ENCODE peak calls at places on chromosomes 12 and 14, in nine cellular contexts. U is tibial artery; T is right atrium auricular region; S is fibroblast of lung; W is CD4-positive, CD25-positive, alpha-beta regulatory T cell; V is brain microvascular endothelial cell; R is heart left ventricle; O is WERI-Rb-1; D is CD8-positive, alpha-beta T cell. Z is an unnamed sample.

GRCh38 chr12:111180830-111181726 is 187.8 kb downstream of the PHETA1 start:
- DNase-seq in D (no peak), V (no peak), R (peak), T (peak), S (no peak), O (no peak), W (no peak), U (peak), Z (no peak)

GRCh38 chr12:77324763-77325468 is 259.5 kb upstream of the E2F7 start:
- DNase-seq in R (peak), V (peak), U (peak), W (no peak), S (peak), D (no peak), T (peak), O (peak), Z (peak)

GRCh38 chr12:113190761-113191160 is 5.2 kb downstream of the RITA1 start:
- DNase-seq in D (no peak), W (no peak), O (peak), R (no peak), V (peak), T (no peak), S (peak), U (no peak), Z (peak)

GRCh38 chr14:64737391-64738305 is 33.4 kb downstream of the PLEKHG3 start:
- DNase-seq in U (no peak), T (no peak), S (no peak), R (no peak), O (no peak), D (no peak), V (no peak), W (no peak), Z (no peak)

GRCh38 chr14:50023671-50024490 is 92.5 kb downstream of the VCPKMT start:
- DNase-seq in W (no peak), O (no peak), V (peak), U (peak), S (peak), D (no peak), T (no peak), R (no peak), Z (no peak)

GRCh38 chr12:48943221-48943620 is 14.1 kb downstream of the ARF3 start:
- DNase-seq in T (no peak), S (no peak), D (no peak), V (no peak), W (no peak), R (no peak), U (no peak), O (no peak), Z (no peak)

GRCh38 chr14:61654026-61654425 is 41.3 kb upstream of the HIF1A start:
- DNase-seq in S (no peak), W (no peak), O (no peak), T (no peak), U (no peak), D (no peak), V (no peak), R (no peak), Z (no peak)

GRCh38 chr12:88113871-88114270 is 28.0 kb downstream of the CEP290 start:
- DNase-seq in W (no peak), R (no peak), U (no peak), O (no peak), D (no peak), S (peak), T (no peak), V (peak), Z (no peak)

GRCh38 chr14:93262446-93262845 is 55.4 kb downstream of the UBR7 start:
- DNase-seq in U (no peak), S (no peak), W (no peak), V (no peak), T (no peak), D (no peak), O (no peak), R (no peak), Z (no peak)

GRCh38 chr14:21874946-21875345 is 201.3 kb upstream of the OR4E1 start:
- DNase-seq in T (no peak), D (no peak), W (no peak), O (no peak), V (no peak), U (no peak), R (no peak), S (no peak), Z (no peak)

GRCh38 chr12:108305520-108305919 is 33.6 kb downstream of the CMKLR1 start:
- DNase-seq in T (peak), O (no peak), D (no peak), W (no peak), V (peak), R (peak), U (peak), S (peak), Z (peak)

GRCh38 chr12:6372403-6373003 is 2.9 kb downstream of the SCNN1A start:
- DNase-seq in T (no peak), O (peak), W (no peak), D (no peak), S (peak), V (peak), R (no peak), U (peak), Z (no peak)

GRCh38 chr12:27296674-27297073 is 36.0 kb upstream of the BMAL2 start:
- DNase-seq in W (no peak), U (no peak), S (no peak), D (no peak), T (no peak), R (no peak), O (no peak), V (no peak), Z (no peak)

GRCh38 chr12:57735198-57735855 is 3.2 kb downstream of the AGAP2 start:
- DNase-seq in S (no peak), O (no peak), V (no peak), U (no peak), D (no peak), R (no peak), W (no peak), T (no peak), Z (no peak)

GRCh38 chr12:84814664-84815245 is 97.8 kb downstream of the SLC6A15 start:
- DNase-seq in D (no peak), W (no peak), S (peak), V (peak), U (no peak), R (no peak), T (no peak), O (no peak), Z (no peak)

GRCh38 chr14:32134448-32135070 is 57.5 kb downstream of the ARHGAP5 start:
- DNase-seq in D (no peak), R (no peak), U (no peak), O (no peak), T (no peak), W (no peak), V (peak), S (peak), Z (no peak)

GRCh38 chr12:108854055-108854452 is 3.3 kb downstream of the SSH1 start:
- DNase-seq in O (no peak), W (no peak), T (peak), V (peak), R (no peak), D (no peak), U (peak), S (peak), Z (no peak)

GRCh38 chr12:78641837-78642423 is 222.6 kb upstream of the SYT1 start:
- DNase-seq in S (peak), O (no peak), U (no peak), W (no peak), T (no peak), V (no peak), R (no peak), D (no peak), Z (no peak)

GRCh38 chr12:115983226-115983798 is 294.2 kb downstream of the MED13L start:
- DNase-seq in R (no peak), W (no peak), D (no peak), T (no peak), U (no peak), O (peak), V (no peak), S (no peak), Z (no peak)

GRCh38 chr12:20000229-20000869 is 368.0 kb upstream of the PDE3A start:
- DNase-seq in T (no peak), O (no peak), U (no peak), D (no peak), V (no peak), W (no peak), S (no peak), R (no peak), Z (no peak)

GRCh38 chr12:132617822-132618682 is 524 bp upstream of the P2RX2 start:
- DNase-seq in U (no peak), O (no peak), D (no peak), T (no peak), W (no peak), V (no peak), R (no peak), S (no peak), Z (no peak)

GRCh38 chr14:105095236-105095805 is 30.1 kb upstream of the GPR132 start:
- DNase-seq in O (no peak), T (no peak), U (no peak), S (no peak), D (no peak), R (no peak), W (no peak), V (no peak), Z (no peak)

GRCh38 chr12:15726029-15726756 is 63.0 kb downstream of the EPS8 start:
- DNase-seq in O (peak), T (no peak), S (no peak), R (no peak), D (no peak), V (no peak), U (no peak), W (no peak), Z (no peak)

GRCh38 chr12:121490401-121491257 is 90.2 kb downstream of the KDM2B start:
- DNase-seq in R (no peak), D (no peak), V (no peak), T (no peak), S (no peak), O (no peak), W (no peak), U (no peak), Z (no peak)

GRCh38 chr12:130497331-130497730 is 159.6 kb downstream of the PIWIL1 start:
- DNase-seq in T (no peak), W (no peak), U (no peak), R (no peak), V (no peak), D (no peak), O (no peak), S (no peak), Z (no peak)

GRCh38 chr12:32240210-32240609 is 133.6 kb downstream of the BICD1 start:
- DNase-seq in R (no peak), D (no peak), T (no peak), S (peak), W (no peak), V (no peak), O (peak), U (no peak), Z (no peak)

GRCh38 chr12:32235251-32235650 is 128.6 kb downstream of the BICD1 start:
- DNase-seq in O (no peak), U (no peak), D (no peak), R (no peak), W (no peak), V (no peak), S (no peak), T (no peak), Z (no peak)

DNA sequence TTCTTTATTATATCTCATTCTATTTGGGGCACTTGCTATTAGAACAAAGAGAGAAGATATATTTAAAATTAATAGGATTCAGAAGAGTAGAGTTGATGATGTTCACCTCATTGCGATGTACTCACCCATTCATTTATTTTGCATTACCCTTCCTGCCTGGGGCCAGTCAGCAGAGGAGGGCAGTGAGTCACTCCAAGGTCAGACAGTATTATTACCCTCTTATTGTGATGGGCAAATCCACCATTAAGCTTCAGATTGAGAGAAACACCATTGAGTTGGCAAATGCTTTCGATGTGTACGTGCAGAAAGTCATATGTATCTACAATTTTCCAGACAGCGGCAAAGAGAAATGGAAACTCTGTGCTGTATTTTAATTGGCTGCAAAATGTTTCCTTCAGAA is 134.2 kb downstream of the BICD1 start:
- DNase-seq in W (no peak), T (no peak), R (no peak), O (no peak), U (no peak), D (no peak), S (peak), V (peak), Z (no peak)
- H3K27ac ChIP-seq in W (no peak), T (no peak), R (no peak), O (no peak), U (no peak), D (no peak), S (no peak), V (no peak), Z (no peak)

DNA sequence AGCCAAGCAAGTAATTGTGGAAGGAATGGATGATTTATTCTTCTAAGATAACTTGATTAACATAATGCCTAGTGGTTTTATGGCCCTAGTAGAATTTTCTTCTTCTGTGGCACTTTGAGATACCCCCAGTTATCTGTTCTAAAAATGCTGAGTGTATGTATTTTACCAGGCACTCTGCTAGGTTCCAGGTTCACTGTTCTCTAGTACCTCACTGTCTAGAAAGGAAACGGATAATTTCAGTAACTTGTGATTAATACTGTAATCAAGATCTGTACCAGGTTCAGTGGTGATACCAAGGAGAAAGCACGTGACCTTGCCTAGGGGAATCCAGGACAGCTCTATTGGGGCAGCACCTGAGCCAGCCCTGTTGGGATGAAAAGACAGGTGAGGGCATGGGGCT is 8.0 kb downstream of the ANO6 start:
- DNase-seq in D (no peak), U (no peak), V (no peak), T (no peak), W (no peak), S (no peak), R (no peak), O (no peak), Z (no peak)
- H3K27ac ChIP-seq in D (no peak), U (peak), V (no peak), T (no peak), W (no peak), S (no peak), R (no peak), O (no peak), Z (no peak)

GRCh38 chr12:124098887-124099286 is 125.9 kb downstream of the ZNF664 start:
- DNase-seq in W (no peak), D (no peak), T (no peak), V (no peak), U (no peak), O (no peak), R (no peak), S (no peak), Z (peak)

GRCh38 chr12:124098101-124098757 is 125.2 kb downstream of the ZNF664 start:
- DNase-seq in W (no peak), U (no peak), R (no peak), D (no peak), O (peak), V (no peak), S (no peak), T (no peak), Z (no peak)

GRCh38 chr12:124097681-124098080 is 124.7 kb downstream of the ZNF664 start:
- DNase-seq in W (no peak), O (no peak), D (no peak), S (peak), V (no peak), T (no peak), R (no peak), U (no peak), Z (peak)

GRCh38 chr12:124100572-124101178 is 127.7 kb downstream of the ZNF664 start:
- DNase-seq in O (no peak), R (no peak), V (no peak), S (no peak), T (no peak), W (no peak), U (no peak), D (no peak), Z (no peak)

GRCh38 chr12:124099661-124100060 is 126.6 kb downstream of the ZNF664 start:
- DNase-seq in D (no peak), S (no peak), V (no peak), U (no peak), O (no peak), W (no peak), R (no peak), T (no peak), Z (no peak)
- H3K27ac ChIP-seq in D (no peak), S (no peak), V (no peak), U (no peak), O (no peak), W (no peak), R (no peak), T (no peak), Z (peak)

GRCh38 chr14:59277659-59278058 is 89.2 kb downstream of the DAAM1 start:
- DNase-seq in U (no peak), V (no peak), T (no peak), D (no peak), S (no peak), R (no peak), W (no peak), O (no peak), Z (no peak)

GRCh38 chr14:59275668-59276067 is 87.2 kb downstream of the DAAM1 start:
- DNase-seq in W (no peak), T (no peak), U (no peak), R (no peak), O (no peak), S (peak), D (no peak), V (peak), Z (no peak)

GRCh38 chr14:59276235-59276634 is 87.8 kb downstream of the DAAM1 start:
- DNase-seq in U (no peak), D (no peak), T (no peak), V (no peak), W (no peak), O (no peak), S (no peak), R (no peak), Z (no peak)

GRCh38 chr14:59280961-59281360 is 92.5 kb downstream of the DAAM1 start:
- DNase-seq in O (no peak), U (no peak), T (no peak), W (no peak), V (no peak), S (no peak), R (no peak), D (no peak), Z (no peak)

GRCh38 chr14:59278111-59278510 is 89.6 kb downstream of the DAAM1 start:
- DNase-seq in R (no peak), W (no peak), D (no peak), S (peak), U (no peak), T (no peak), O (no peak), V (peak), Z (no peak)
- H3K27ac ChIP-seq in R (no peak), W (no peak), D (no peak), S (peak), U (peak), T (peak), O (no peak), V (peak), Z (no peak)

DNA sequence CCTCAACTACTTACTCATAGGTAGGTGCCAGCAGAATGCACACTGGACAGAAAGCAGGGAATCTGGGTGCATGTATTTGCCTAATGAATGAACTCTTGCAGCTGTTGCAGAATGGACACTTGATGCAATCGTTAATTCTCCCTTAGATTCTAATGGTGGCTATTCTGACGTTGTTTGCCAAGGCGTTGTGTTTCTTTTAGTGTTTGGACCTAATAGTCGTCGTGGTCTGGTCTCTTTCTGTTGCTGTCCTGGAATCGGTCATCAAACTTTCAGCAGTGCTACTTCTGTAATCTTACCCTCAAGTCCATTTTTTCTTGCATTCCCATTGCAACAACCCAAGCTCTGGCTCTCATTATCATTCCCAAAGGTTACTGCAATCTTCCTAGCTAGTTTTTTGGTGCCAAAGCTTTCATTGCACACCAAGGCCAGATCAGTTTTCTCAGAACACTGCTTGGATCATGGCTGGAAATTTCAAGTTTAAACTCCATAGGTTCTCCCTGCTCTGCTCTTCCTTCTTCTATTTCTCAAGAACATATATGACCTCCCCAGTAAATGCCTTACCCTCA is 31.3 kb downstream of the BMP4 start:
- DNase-seq in O (no peak), R (no peak), T (no peak), V (no peak), U (no peak), S (no peak), D (no peak), W (no peak), Z (no peak)
- H3K27ac ChIP-seq in O (no peak), R (no peak), T (no peak), V (no peak), U (no peak), S (no peak), D (no peak), W (no peak), Z (no peak)